ENCODE peak calls at places on chromosome 16, in eight cellular contexts. One of them, this sample, is unnamed.

GRCh38 chr16:81707411-81708321 is 71.4 kb upstream of the PLCG2 start:
- DNase-seq in GM12865: no peak
- DNase-seq in lung: no peak
- DNase-seq in choroid plexus epithelial cell: peak; percentile 69
- DNase-seq in IMR-90: peak; percentile 73
- DNase-seq in heart right ventricle: no peak
- DNase-seq in neural progenitor cell: no peak
- DNase-seq in cardiac muscle cell: no peak
- DNase-seq in this sample: no peak

GRCh38 chr16:75256059-75256870 is 4.8 kb upstream of the BCAR1 start:
- DNase-seq in GM12865: no peak
- DNase-seq in lung: no peak
- DNase-seq in choroid plexus epithelial cell: peak; percentile 59
- DNase-seq in IMR-90: no peak
- DNase-seq in heart right ventricle: peak; percentile 67
- DNase-seq in neural progenitor cell: no peak
- DNase-seq in cardiac muscle cell: peak; percentile 64
- DNase-seq in this sample: no peak

GRCh38 chr16:22103371-22103890 is 11.1 kb downstream of the VWA3A start:
- DNase-seq in GM12865: no peak
- DNase-seq in lung: no peak
- DNase-seq in choroid plexus epithelial cell: no peak
- DNase-seq in IMR-90: no peak
- DNase-seq in heart right ventricle: no peak
- DNase-seq in neural progenitor cell: no peak
- DNase-seq in cardiac muscle cell: no peak
- DNase-seq in this sample: no peak

GRCh38 chr16:50270510-50271147 is 4.3 kb downstream of the ADCY7 start:
- DNase-seq in GM12865: no peak
- DNase-seq in lung: no peak
- DNase-seq in choroid plexus epithelial cell: no peak
- DNase-seq in IMR-90: no peak
- DNase-seq in heart right ventricle: no peak
- DNase-seq in neural progenitor cell: no peak
- DNase-seq in cardiac muscle cell: no peak
- DNase-seq in this sample: no peak

GRCh38 chr16:11414815-11415775 is 69.8 kb downstream of the RMI2 start:
- DNase-seq in GM12865: no peak
- DNase-seq in lung: no peak
- DNase-seq in choroid plexus epithelial cell: no peak
- DNase-seq in IMR-90: no peak
- DNase-seq in heart right ventricle: no peak
- DNase-seq in neural progenitor cell: peak; percentile 52
- DNase-seq in cardiac muscle cell: no peak
- DNase-seq in this sample: no peak

GRCh38 chr16:88591577-88592021 is 21.4 kb downstream of the ZC3H18 start:
- DNase-seq in GM12865: peak; percentile 86
- DNase-seq in lung: no peak
- DNase-seq in choroid plexus epithelial cell: no peak
- DNase-seq in IMR-90: peak; percentile 8
- DNase-seq in heart right ventricle: peak; percentile 34
- DNase-seq in neural progenitor cell: no peak
- DNase-seq in cardiac muscle cell: no peak
- DNase-seq in this sample: peak; percentile 76

GRCh38 chr16:4344659-4345438 is 6.3 kb downstream of the PAM16 start:
- DNase-seq in GM12865: no peak
- DNase-seq in lung: no peak
- DNase-seq in choroid plexus epithelial cell: no peak
- DNase-seq in IMR-90: peak; percentile 10
- DNase-seq in heart right ventricle: no peak
- DNase-seq in neural progenitor cell: no peak
- DNase-seq in cardiac muscle cell: no peak
- DNase-seq in this sample: no peak

GRCh38 chr16:4373909-4374742 is 2.5 kb downstream of the VASN start:
- DNase-seq in GM12865: no peak
- DNase-seq in lung: peak; percentile 70
- DNase-seq in choroid plexus epithelial cell: peak; percentile 97
- DNase-seq in IMR-90: peak; percentile 98
- DNase-seq in heart right ventricle: peak; percentile 67
- DNase-seq in neural progenitor cell: peak; percentile 78
- DNase-seq in cardiac muscle cell: peak; percentile 61
- DNase-seq in this sample: no peak

GRCh38 chr16:69089091-69089912 is 16.2 kb upstream of the HAS3 start:
- DNase-seq in GM12865: peak; percentile 82
- DNase-seq in lung: no peak
- DNase-seq in choroid plexus epithelial cell: peak; percentile 41
- DNase-seq in IMR-90: peak; percentile 53
- DNase-seq in heart right ventricle: no peak
- DNase-seq in neural progenitor cell: peak; percentile 59
- DNase-seq in cardiac muscle cell: no peak
- DNase-seq in this sample: peak; percentile 26

GRCh38 chr16:89072216-89073130 is 21.2 kb upstream of the ACSF3 start:
- DNase-seq in GM12865: no peak
- DNase-seq in lung: no peak
- DNase-seq in choroid plexus epithelial cell: no peak
- DNase-seq in IMR-90: no peak
- DNase-seq in heart right ventricle: peak; percentile 44
- DNase-seq in neural progenitor cell: no peak
- DNase-seq in cardiac muscle cell: peak; percentile 55
- DNase-seq in this sample: no peak

GRCh38 chr16:60180609-60181008 is 1446.5 kb upstream of the GOT2 start:
- DNase-seq in GM12865: no peak
- DNase-seq in lung: no peak
- DNase-seq in choroid plexus epithelial cell: no peak
- DNase-seq in IMR-90: no peak
- DNase-seq in heart right ventricle: no peak
- DNase-seq in neural progenitor cell: no peak
- DNase-seq in cardiac muscle cell: no peak
- DNase-seq in this sample: no peak

GRCh38 chr16:11020792-11021440 is 76.6 kb downstream of the CLEC16A start:
- DNase-seq in GM12865: no peak
- DNase-seq in lung: no peak
- DNase-seq in choroid plexus epithelial cell: no peak
- DNase-seq in IMR-90: no peak
- DNase-seq in heart right ventricle: no peak
- DNase-seq in neural progenitor cell: no peak
- DNase-seq in cardiac muscle cell: no peak
- DNase-seq in this sample: no peak

GRCh38 chr16:24748242-24748641 is 18.8 kb downstream of the TNRC6A start:
- DNase-seq in GM12865: no peak
- DNase-seq in lung: peak; percentile 45
- DNase-seq in choroid plexus epithelial cell: peak; percentile 96
- DNase-seq in IMR-90: peak; percentile 97
- DNase-seq in heart right ventricle: peak; percentile 36
- DNase-seq in neural progenitor cell: no peak
- DNase-seq in cardiac muscle cell: no peak
- DNase-seq in this sample: no peak

GRCh38 chr16:61243954-61244353 is 792.3 kb downstream of the CDH8 start:
- DNase-seq in GM12865: no peak
- DNase-seq in lung: no peak
- DNase-seq in choroid plexus epithelial cell: no peak
- DNase-seq in IMR-90: no peak
- DNase-seq in heart right ventricle: no peak
- DNase-seq in neural progenitor cell: no peak
- DNase-seq in cardiac muscle cell: no peak
- DNase-seq in this sample: no peak

GRCh38 chr16:21001262-21001661 is 100.7 kb downstream of the LYRM1 start:
- DNase-seq in GM12865: peak; percentile 37
- DNase-seq in lung: no peak
- DNase-seq in choroid plexus epithelial cell: peak; percentile 33
- DNase-seq in IMR-90: peak; percentile 4
- DNase-seq in heart right ventricle: no peak
- DNase-seq in neural progenitor cell: peak; percentile 63
- DNase-seq in cardiac muscle cell: peak; percentile 35
- DNase-seq in this sample: no peak

GRCh38 chr16:50441758-50442157 is 73.0 kb upstream of the BRD7 start:
- DNase-seq in GM12865: no peak
- DNase-seq in lung: no peak
- DNase-seq in choroid plexus epithelial cell: no peak
- DNase-seq in IMR-90: no peak
- DNase-seq in heart right ventricle: no peak
- DNase-seq in neural progenitor cell: no peak
- DNase-seq in cardiac muscle cell: no peak
- DNase-seq in this sample: no peak

GRCh38 chr16:57640612-57641011 is 12.2 kb downstream of the ADGRG1 start:
- DNase-seq in GM12865: no peak
- DNase-seq in lung: no peak
- DNase-seq in choroid plexus epithelial cell: no peak
- DNase-seq in IMR-90: no peak
- DNase-seq in heart right ventricle: no peak
- DNase-seq in neural progenitor cell: no peak
- DNase-seq in cardiac muscle cell: no peak
- DNase-seq in this sample: no peak

GRCh38 chr16:14333361-14333760 is 262.2 kb downstream of the MRTFB start:
- DNase-seq in GM12865: no peak
- DNase-seq in lung: no peak
- DNase-seq in choroid plexus epithelial cell: no peak
- DNase-seq in IMR-90: no peak
- DNase-seq in heart right ventricle: no peak
- DNase-seq in neural progenitor cell: no peak
- DNase-seq in cardiac muscle cell: no peak
- DNase-seq in this sample: no peak

GRCh38 chr16:57017251-57017650 is 27.9 kb downstream of the NLRC5 start:
- DNase-seq in GM12865: no peak
- DNase-seq in lung: no peak
- DNase-seq in choroid plexus epithelial cell: no peak
- DNase-seq in IMR-90: peak; percentile 66
- DNase-seq in heart right ventricle: no peak
- DNase-seq in neural progenitor cell: no peak
- DNase-seq in cardiac muscle cell: no peak
- DNase-seq in this sample: no peak

GRCh38 chr16:10806698-10807097 is 11.9 kb downstream of the TVP23A start:
- DNase-seq in GM12865: no peak
- DNase-seq in lung: no peak
- DNase-seq in choroid plexus epithelial cell: no peak
- DNase-seq in IMR-90: no peak
- DNase-seq in heart right ventricle: no peak
- DNase-seq in neural progenitor cell: no peak
- DNase-seq in cardiac muscle cell: no peak
- DNase-seq in this sample: no peak

GRCh38 chr16:76278976-76279375 is 1.8 kb downstream of the CNTNAP4 start:
- DNase-seq in GM12865: peak; percentile 53
- DNase-seq in lung: no peak
- DNase-seq in choroid plexus epithelial cell: peak; percentile 3
- DNase-seq in IMR-90: no peak
- DNase-seq in heart right ventricle: no peak
- DNase-seq in neural progenitor cell: peak; percentile 55
- DNase-seq in cardiac muscle cell: peak; percentile 61
- DNase-seq in this sample: no peak

GRCh38 chr16:28943281-28943680 is 7.5 kb upstream of the NFATC2IP start:
- DNase-seq in GM12865: no peak
- DNase-seq in lung: no peak
- DNase-seq in choroid plexus epithelial cell: no peak
- DNase-seq in IMR-90: no peak
- DNase-seq in heart right ventricle: no peak
- DNase-seq in neural progenitor cell: no peak
- DNase-seq in cardiac muscle cell: no peak
- DNase-seq in this sample: no peak

DNA sequence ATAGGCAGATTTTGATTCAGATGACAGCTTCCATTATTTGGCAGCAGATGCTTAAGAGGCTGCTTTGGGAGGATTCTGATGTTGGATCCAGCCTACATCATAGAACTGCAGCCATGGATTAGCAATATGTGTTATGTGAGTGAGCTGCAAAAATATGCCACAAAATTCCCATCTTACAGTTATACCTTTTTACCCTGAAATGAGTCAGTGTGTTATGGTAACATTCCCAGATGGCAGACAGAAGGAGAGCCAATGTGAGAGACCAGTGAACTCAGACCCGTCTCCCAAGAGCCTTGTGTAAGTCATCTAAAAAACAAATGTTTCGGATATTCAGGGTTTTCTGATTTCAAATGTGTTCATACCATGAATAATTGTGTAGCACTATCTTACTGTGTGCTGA is 206.1 kb downstream of the CDH13 start:
- DNase-seq in GM12865: no peak
- DNase-seq in lung: no peak
- DNase-seq in choroid plexus epithelial cell: peak; percentile 63
- DNase-seq in IMR-90: peak; percentile 90
- DNase-seq in heart right ventricle: no peak
- DNase-seq in neural progenitor cell: no peak
- DNase-seq in cardiac muscle cell: no peak
- DNase-seq in this sample: no peak
- H3K4me3 ChIP-seq in GM12865: no peak overlapping the region
- H3K4me3 ChIP-seq in lung: no peak overlapping the region
- H3K4me3 ChIP-seq in choroid plexus epithelial cell: no peak overlapping the region
- H3K4me3 ChIP-seq in IMR-90: no peak overlapping the region
- H3K4me3 ChIP-seq in heart right ventricle: no peak overlapping the region
- H3K4me3 ChIP-seq in neural progenitor cell: no peak overlapping the region
- H3K4me3 ChIP-seq in cardiac muscle cell: no peak overlapping the region
- H3K4me3 ChIP-seq in this sample: no peak overlapping the region

GRCh38 chr16:78505544-78506371 is 406.3 kb downstream of the WWOX start:
- DNase-seq in GM12865: no peak
- DNase-seq in lung: peak; percentile 70
- DNase-seq in choroid plexus epithelial cell: peak; percentile 13
- DNase-seq in IMR-90: no peak
- DNase-seq in heart right ventricle: peak; percentile 77
- DNase-seq in neural progenitor cell: no peak
- DNase-seq in cardiac muscle cell: no peak
- DNase-seq in this sample: no peak
- TF ChIP-seq CTCF in GM12865: no peak
- TF ChIP-seq CTCF in lung: no peak
- TF ChIP-seq CTCF in choroid plexus epithelial cell: peak; percentile 28
- TF ChIP-seq CTCF in IMR-90: no peak
- TF ChIP-seq CTCF in heart right ventricle: no peak
- TF ChIP-seq CTCF in neural progenitor cell: peak; percentile 5
- TF ChIP-seq CTCF in cardiac muscle cell: peak; percentile 43
- TF ChIP-seq CTCF in this sample: no peak

DNA sequence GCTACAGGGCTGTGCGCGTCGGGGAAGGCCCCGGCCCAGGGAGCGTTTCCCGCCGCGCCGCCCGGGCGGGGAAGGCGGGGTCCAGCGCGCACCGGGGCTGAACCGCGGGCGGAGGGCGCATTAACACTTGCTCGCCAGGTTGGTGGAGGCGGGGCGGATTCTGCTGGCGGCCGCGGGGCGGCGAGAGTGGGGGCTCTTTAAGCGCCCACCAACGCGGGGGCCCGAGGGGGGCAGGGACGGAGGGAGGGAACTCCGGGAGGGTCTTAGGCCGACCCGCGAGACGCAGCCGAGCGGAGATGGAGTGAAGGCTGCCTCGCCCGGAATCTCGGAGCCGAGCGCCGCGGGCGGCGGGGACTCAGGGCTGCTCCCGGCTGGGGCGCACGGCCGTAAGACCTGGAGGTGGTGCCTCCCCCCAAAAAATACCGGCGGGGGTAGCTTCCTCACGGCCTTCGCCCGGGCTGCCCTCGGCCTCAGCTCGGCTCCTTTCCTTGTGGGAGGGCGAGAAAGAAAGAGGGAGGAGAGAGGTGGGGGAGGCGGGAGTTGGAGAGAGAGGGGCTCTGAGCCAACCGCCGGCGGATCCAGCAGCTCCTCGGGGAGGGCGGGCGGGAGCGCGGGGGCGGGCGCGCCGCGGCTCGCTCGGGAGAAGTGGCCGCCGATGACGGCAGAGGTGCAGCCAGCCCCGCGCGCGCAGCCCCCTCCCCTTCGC is 415 bp upstream of the FOXF1 start:
- DNase-seq in GM12865: no peak
- DNase-seq in lung: peak; percentile 39
- DNase-seq in choroid plexus epithelial cell: peak; percentile 89
- DNase-seq in IMR-90: peak; percentile 96
- DNase-seq in heart right ventricle: peak; percentile 36
- DNase-seq in neural progenitor cell: peak; percentile 71
- DNase-seq in cardiac muscle cell: peak; percentile 64
- DNase-seq in this sample: no peak
- H3K4me3 ChIP-seq in GM12865: peak overlapping the region; percentile 61
- H3K4me3 ChIP-seq in lung: peak overlapping the region; percentile 55
- H3K4me3 ChIP-seq in choroid plexus epithelial cell: peak overlapping the region; percentile 74
- H3K4me3 ChIP-seq in IMR-90: peak overlapping the region; percentile 98
- H3K4me3 ChIP-seq in heart right ventricle: peak overlapping the region; percentile 67
- H3K4me3 ChIP-seq in neural progenitor cell: peak overlapping the region; percentile 54
- H3K4me3 ChIP-seq in cardiac muscle cell: peak overlapping the region; percentile 34
- H3K4me3 ChIP-seq in this sample: peak overlapping the region; percentile 48

GRCh38 chr16:31439519-31439918 is 3.1 kb downstream of the ZNF843 start:
- DNase-seq in GM12865: no peak
- DNase-seq in lung: no peak
- DNase-seq in choroid plexus epithelial cell: no peak
- DNase-seq in IMR-90: no peak
- DNase-seq in heart right ventricle: no peak
- DNase-seq in neural progenitor cell: no peak
- DNase-seq in cardiac muscle cell: no peak
- DNase-seq in this sample: no peak
- TF ChIP-seq CTCF in GM12865: no peak
- TF ChIP-seq CTCF in lung: no peak
- TF ChIP-seq CTCF in choroid plexus epithelial cell: no peak
- TF ChIP-seq CTCF in IMR-90: no peak
- TF ChIP-seq CTCF in heart right ventricle: no peak
- TF ChIP-seq CTCF in neural progenitor cell: no peak
- TF ChIP-seq CTCF in cardiac muscle cell: no peak
- TF ChIP-seq CTCF in this sample: no peak

This sample was measured in GM12864.